ENCODE peak calls at places on chromosomes 3 and 15, in eight cellular contexts. E is suprapubic skin, K is tibial nerve, T is ovary, C is sigmoid colon, R is SK-N-SH, X is A549, L is transverse colon. G is an unnamed sample.

GRCh38 chr15:80049046-80049445 is 10.4 kb upstream of the ZFAND6 start:
- DNase-seq in E (no peak), K (no peak), T (no peak), C (no peak), R (no peak), X (no peak), L (no peak), G (no peak)

GRCh38 chr15:70508561-70509281 is 254.6 kb downstream of the UACA start:
- DNase-seq in E (no peak), K (no peak), T (no peak), C (no peak), R (no peak), X (peak), L (no peak), G (no peak)

GRCh38 chr15:62734706-62735105 is 307.8 kb upstream of the TPM1 start:
- DNase-seq in E (no peak), K (no peak), T (no peak), C (no peak), R (no peak), X (no peak), L (no peak), G (no peak)

GRCh38 chr3:132318451-132318850 is 1.2 kb downstream of the ACP3 start:
- DNase-seq in E (no peak), K (no peak), T (no peak), C (no peak), R (no peak), X (no peak), L (no peak), G (no peak)

GRCh38 chr3:31918179-31919165 is 62.6 kb downstream of the OSBPL10 start:
- DNase-seq in E (no peak), K (no peak), T (no peak), C (no peak), R (no peak), X (no peak), L (no peak), G (no peak)

GRCh38 chr15:75758071-75758872 is 45.6 kb upstream of the CSPG4 start:
- DNase-seq in E (peak), K (peak), T (peak), C (peak), R (peak), X (peak), L (peak), G (peak)

GRCh38 chr3:148759425-148759824 is 61.7 kb downstream of the AGTR1 start:
- DNase-seq in E (no peak), K (no peak), T (no peak), C (no peak), R (no peak), X (no peak), L (no peak), G (no peak)

GRCh38 chr3:167691366-167691765 is 37.6 kb upstream of the WDR49 start:
- DNase-seq in E (no peak), K (no peak), T (no peak), C (no peak), R (no peak), X (no peak), L (no peak), G (no peak)

GRCh38 chr3:141367038-141367730 is 1.1 kb upstream of the ZBTB38 start:
- DNase-seq in E (no peak), K (no peak), T (peak), C (peak), R (no peak), X (peak), L (no peak), G (no peak)

GRCh38 chr15:99137877-99138276 is 33.0 kb downstream of the SYNM start:
- DNase-seq in E (no peak), K (no peak), T (no peak), C (peak), R (no peak), X (no peak), L (no peak), G (no peak)

GRCh38 chr3:18425641-18426403 is 683 bp upstream of the SATB1 start:
- DNase-seq in E (peak), K (no peak), T (peak), C (peak), R (peak), X (no peak), L (peak), G (peak)

GRCh38 chr3:118501152-118501551 is 533.5 kb downstream of the IGSF11 start:
- DNase-seq in E (no peak), K (peak), T (no peak), C (peak), R (peak), X (peak), L (peak), G (peak)

GRCh38 chr15:45091161-45091560 is 22.8 kb downstream of the DUOX2 start:
- DNase-seq in E (no peak), K (no peak), T (no peak), C (no peak), R (no peak), X (peak), L (no peak), G (no peak)

GRCh38 chr15:58260911-58261267 is 122.7 kb downstream of the AQP9 start:
- DNase-seq in E (no peak), K (no peak), T (no peak), C (no peak), R (no peak), X (no peak), L (no peak), G (no peak)

GRCh38 chr3:100068758-100069345 is 45.4 kb downstream of the FILIP1L start:
- DNase-seq in E (peak), K (peak), T (peak), C (peak), R (peak), X (peak), L (peak), G (peak)

GRCh38 chr15:92629975-92630626 is 25.5 kb downstream of the FAM174B start:
- DNase-seq in E (no peak), K (no peak), T (no peak), C (no peak), R (no peak), X (no peak), L (no peak), G (peak)

GRCh38 chr15:43531018-43531667 is 13.7 kb downstream of the MAP1A start:
- DNase-seq in E (no peak), K (no peak), T (no peak), C (peak), R (no peak), X (no peak), L (no peak), G (no peak)

GRCh38 chr15:43859546-43859945 is 32.7 kb downstream of the WDR76 start:
- DNase-seq in E (no peak), K (no peak), T (no peak), C (no peak), R (no peak), X (no peak), L (no peak), G (no peak)

GRCh38 chr3:99686955-99687612 is 48.7 kb downstream of the COL8A1 start:
- DNase-seq in E (no peak), K (peak), T (peak), C (peak), R (peak), X (peak), L (peak), G (peak)

DNA sequence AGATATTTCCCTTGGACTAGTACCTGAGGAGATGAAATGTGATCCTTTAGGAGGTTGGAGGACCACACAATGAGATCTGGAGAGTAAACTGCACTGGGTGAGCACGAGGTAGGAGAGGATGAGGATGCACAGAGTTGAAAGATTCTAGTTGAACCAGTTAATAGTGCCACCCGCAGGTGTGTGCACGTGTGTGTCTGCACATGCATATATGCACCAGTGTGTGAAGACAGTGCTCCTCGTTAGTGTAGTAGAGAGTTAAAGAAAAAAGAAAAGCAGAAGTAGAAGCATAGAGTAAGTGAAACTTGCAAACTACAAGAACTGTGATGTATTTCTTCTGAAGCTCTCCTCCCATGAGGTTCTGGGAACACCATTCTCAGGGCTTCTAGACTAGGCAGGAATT is 8.4 kb downstream of the MED12L start:
- DNase-seq in E (no peak), K (no peak), T (no peak), C (no peak), R (no peak), X (no peak), L (no peak), G (no peak)
- TF ChIP-seq CTCF in E (no peak), K (no peak), T (no peak), C (no peak), R (no peak), X (no peak), L (no peak), G (no peak)

GRCh38 chr15:59594493-59594942 is 17.1 kb upstream of the GCNT3 start:
- DNase-seq in E (no peak), K (no peak), T (peak), C (no peak), R (no peak), X (peak), L (peak), G (no peak)
- TF ChIP-seq EP300 in E (no peak), K (no peak), T (no peak), C (no peak), R (no peak), X (no peak), L (no peak), G (no peak)

DNA sequence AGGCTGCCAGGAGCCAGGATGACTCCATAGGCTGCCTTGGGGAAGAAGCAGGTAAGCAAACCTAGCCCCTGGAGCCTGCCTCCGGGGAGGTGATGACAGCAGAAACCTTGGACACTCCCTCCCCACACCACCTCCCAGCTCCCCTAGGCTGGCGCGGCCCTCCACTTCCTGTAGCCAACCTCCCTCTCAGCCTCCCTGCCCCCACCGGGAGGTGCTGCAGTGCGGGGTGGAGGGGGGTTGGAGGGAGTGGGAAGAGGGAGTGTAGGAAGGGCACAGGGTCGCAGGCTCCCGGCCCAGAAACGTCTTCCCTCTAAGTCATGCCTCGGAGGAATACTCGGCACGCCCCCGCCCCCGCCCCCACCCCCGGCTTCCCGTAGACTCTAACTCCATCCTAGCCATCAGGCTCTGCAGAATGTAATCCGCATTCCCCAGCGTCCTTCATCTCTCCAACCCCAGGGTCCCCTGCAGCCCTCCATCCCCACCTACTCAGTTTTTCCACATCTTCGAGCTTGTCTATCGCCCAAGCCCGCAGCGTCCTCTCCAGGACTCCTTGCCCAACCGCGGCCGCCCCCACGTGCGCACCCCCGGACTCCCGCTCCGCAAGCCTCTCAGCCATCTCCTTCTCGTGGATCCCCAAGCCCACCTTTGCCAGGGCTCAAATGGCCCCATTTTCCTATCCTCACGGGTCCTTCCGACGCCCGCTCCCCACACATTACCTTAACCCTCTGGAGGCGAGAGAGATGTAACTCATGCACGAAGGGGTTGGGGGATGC is 539 bp downstream of the LPCAT4 start:
- DNase-seq in E (no peak), K (peak), T (peak), C (peak), R (peak), X (peak), L (peak), G (peak)
- H3K27ac ChIP-seq in E (peak), K (peak), T (peak), C (peak), R (peak), X (peak), L (peak), G (peak)

DNA sequence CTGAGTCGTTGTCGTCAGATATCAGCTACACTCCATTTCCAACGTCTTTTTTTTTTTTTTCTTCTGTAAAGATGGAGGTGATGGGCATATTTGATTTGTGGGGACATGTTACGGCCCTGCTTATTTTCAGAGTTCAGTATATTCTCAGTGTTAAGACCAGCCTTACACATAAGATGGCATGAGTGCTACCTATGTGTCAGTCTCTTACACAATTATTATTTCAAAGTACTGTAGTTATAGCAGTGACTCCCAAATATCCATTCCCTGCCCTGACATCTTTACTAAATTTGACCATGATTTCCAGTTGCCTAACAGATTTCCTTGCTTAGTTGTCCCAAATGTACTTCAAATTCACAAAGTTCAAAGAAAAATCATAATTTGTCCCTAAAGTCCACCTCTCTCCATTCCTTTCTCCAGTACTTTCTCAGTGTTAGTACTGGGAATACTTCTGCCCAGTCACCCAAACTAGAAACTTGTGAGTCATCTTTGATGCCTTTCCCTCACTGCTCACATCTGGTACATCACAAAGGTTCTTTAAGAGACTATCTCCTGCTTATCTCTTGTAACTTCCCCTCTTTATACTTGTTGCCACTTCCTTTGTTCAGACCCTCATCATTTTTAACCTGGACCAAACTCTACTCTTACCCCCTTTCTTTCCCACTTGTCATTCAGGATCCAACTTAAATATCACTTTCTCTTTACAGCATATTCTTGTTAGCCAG is 67.0 kb downstream of the ZNF609 start:
- DNase-seq in E (no peak), K (no peak), T (no peak), C (no peak), R (no peak), X (peak), L (no peak), G (no peak)
- TF ChIP-seq CTCF in E (no peak), K (no peak), T (no peak), C (no peak), R (no peak), X (no peak), L (no peak), G (no peak)

DNA sequence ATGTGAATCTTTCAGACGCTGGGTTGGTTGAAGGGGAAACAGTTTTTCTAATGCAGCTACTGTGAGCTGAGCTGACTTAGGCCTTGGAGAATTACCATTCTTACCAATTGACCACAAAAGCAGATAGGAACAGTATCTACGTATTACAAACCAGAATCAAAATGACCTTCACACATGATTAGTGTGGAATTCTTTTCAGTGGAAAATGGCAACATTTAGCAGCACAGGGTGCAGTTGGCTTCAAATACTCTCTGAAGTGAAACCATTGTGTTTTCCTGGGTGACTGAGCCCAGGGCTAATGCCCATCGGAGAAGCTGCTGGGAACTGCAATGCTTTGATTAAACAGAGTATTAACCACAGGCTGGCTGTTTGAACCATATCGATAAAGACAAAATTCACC is 40.2 kb upstream of the GOLGA8J start:
- DNase-seq in E (no peak), K (no peak), T (no peak), C (no peak), R (no peak), X (no peak), L (no peak), G (no peak)
- TF ChIP-seq EP300 in E (no peak), K (no peak), T (no peak), C (no peak), R (no peak), X (no peak), L (no peak), G (no peak)

GRCh38 chr3:196621581-196621980 is 17.9 kb upstream of the NRROS start:
- DNase-seq in E (no peak), K (no peak), T (no peak), C (no peak), R (no peak), X (no peak), L (no peak), G (no peak)
- H3K27ac ChIP-seq in E (no peak), K (no peak), T (no peak), C (no peak), R (no peak), X (no peak), L (no peak), G (no peak)